ENCODE peak calls at places on chromosomes 13 and 19, in seven cellular contexts. One of them, this sample, is unnamed.

GRCh38 chr19:11963566-11964355 is 1.1 kb upstream of the ZNF763 start:
- DNase-seq in GM12878: peak
- DNase-seq in HCT116: no peak
- DNase-seq in K562: peak
- DNase-seq in H1: peak
- DNase-seq in HepG2: peak
- DNase-seq in SK-N-SH: peak
- DNase-seq in this sample: no peak

GRCh38 chr19:50204811-50205675 is 1.6 kb downstream of the MYH14 start:
- DNase-seq in K562: peak
- DNase-seq in HCT116: peak
- DNase-seq in GM12878: no peak
- DNase-seq in HepG2: peak
- DNase-seq in SK-N-SH: peak
- DNase-seq in H1: peak
- DNase-seq in this sample: no peak

GRCh38 chr19:1749373-1750342 is 3.6 kb upstream of the ONECUT3 start:
- DNase-seq in K562: no peak
- DNase-seq in GM12878: no peak
- DNase-seq in HCT116: no peak
- DNase-seq in HepG2: no peak
- DNase-seq in SK-N-SH: no peak
- DNase-seq in H1: no peak
- DNase-seq in this sample: no peak

GRCh38 chr19:30570194-30570593 is 198.0 kb downstream of the ZNF536 start:
- DNase-seq in HCT116: no peak
- DNase-seq in K562: no peak
- DNase-seq in H1: no peak
- DNase-seq in HepG2: no peak
- DNase-seq in SK-N-SH: no peak
- DNase-seq in GM12878: no peak
- DNase-seq in this sample: no peak

GRCh38 chr13:25764378-25764777 is 287.4 kb downstream of the SHISA2 start:
- DNase-seq in H1: no peak
- DNase-seq in HCT116: no peak
- DNase-seq in SK-N-SH: no peak
- DNase-seq in GM12878: no peak
- DNase-seq in HepG2: no peak
- DNase-seq in K562: no peak
- DNase-seq in this sample: no peak

GRCh38 chr13:23273498-23273897 is 92.7 kb downstream of the SGCG start:
- DNase-seq in H1: no peak
- DNase-seq in GM12878: no peak
- DNase-seq in HepG2: no peak
- DNase-seq in K562: no peak
- DNase-seq in SK-N-SH: no peak
- DNase-seq in HCT116: no peak
- DNase-seq in this sample: no peak

GRCh38 chr13:31545616-31546015 is 193.7 kb upstream of the RXFP2 start:
- DNase-seq in GM12878: no peak
- DNase-seq in H1: no peak
- DNase-seq in HCT116: no peak
- DNase-seq in SK-N-SH: no peak
- DNase-seq in HepG2: no peak
- DNase-seq in K562: no peak
- DNase-seq in this sample: no peak

GRCh38 chr19:30999726-31000125 is 349.5 kb downstream of the TSHZ3 start:
- DNase-seq in HCT116: no peak
- DNase-seq in SK-N-SH: no peak
- DNase-seq in K562: no peak
- DNase-seq in H1: no peak
- DNase-seq in HepG2: no peak
- DNase-seq in GM12878: no peak
- DNase-seq in this sample: no peak

GRCh38 chr13:103282571-103283450 is 216.6 kb upstream of the SLC10A2 start:
- DNase-seq in GM12878: no peak
- DNase-seq in K562: no peak
- DNase-seq in HepG2: no peak
- DNase-seq in H1: no peak
- DNase-seq in HCT116: no peak
- DNase-seq in SK-N-SH: no peak
- DNase-seq in this sample: no peak

GRCh38 chr19:55344444-55344843 is 4.8 kb downstream of the KMT5C start:
- DNase-seq in GM12878: no peak
- DNase-seq in K562: no peak
- DNase-seq in HepG2: no peak
- DNase-seq in HCT116: no peak
- DNase-seq in H1: no peak
- DNase-seq in SK-N-SH: peak
- DNase-seq in this sample: no peak

GRCh38 chr19:4714016-4714415 is 9.6 kb downstream of the DPP9 start:
- DNase-seq in HCT116: no peak
- DNase-seq in GM12878: no peak
- DNase-seq in K562: no peak
- DNase-seq in HepG2: no peak
- DNase-seq in SK-N-SH: no peak
- DNase-seq in H1: no peak
- DNase-seq in this sample: no peak

GRCh38 chr19:29629836-29630534 is 23.9 kb downstream of the POP4 start:
- DNase-seq in GM12878: no peak
- DNase-seq in SK-N-SH: no peak
- DNase-seq in HepG2: no peak
- DNase-seq in HCT116: no peak
- DNase-seq in K562: no peak
- DNase-seq in H1: no peak
- DNase-seq in this sample: no peak

GRCh38 chr13:28568286-28568685 is 73.4 kb upstream of the FLT1 start:
- DNase-seq in HepG2: no peak
- DNase-seq in GM12878: no peak
- DNase-seq in SK-N-SH: peak
- DNase-seq in HCT116: no peak
- DNase-seq in H1: no peak
- DNase-seq in K562: peak
- DNase-seq in this sample: no peak

GRCh38 chr13:73958657-73959397 is 175.4 kb downstream of the KLF12 start:
- DNase-seq in HepG2: no peak
- DNase-seq in HCT116: peak
- DNase-seq in H1: no peak
- DNase-seq in SK-N-SH: no peak
- DNase-seq in K562: no peak
- DNase-seq in GM12878: no peak
- DNase-seq in this sample: no peak

GRCh38 chr13:73957889-73958288 is 176.3 kb downstream of the KLF12 start:
- DNase-seq in H1: no peak
- DNase-seq in K562: no peak
- DNase-seq in GM12878: no peak
- DNase-seq in HepG2: no peak
- DNase-seq in SK-N-SH: no peak
- DNase-seq in HCT116: no peak
- DNase-seq in this sample: no peak

GRCh38 chr13:73960474-73960873 is 173.7 kb downstream of the KLF12 start:
- DNase-seq in HepG2: no peak
- DNase-seq in GM12878: no peak
- DNase-seq in K562: no peak
- DNase-seq in SK-N-SH: no peak
- DNase-seq in H1: no peak
- DNase-seq in HCT116: no peak
- DNase-seq in this sample: no peak

GRCh38 chr13:73962284-73962683 is 171.9 kb downstream of the KLF12 start:
- DNase-seq in GM12878: no peak
- DNase-seq in HCT116: no peak
- DNase-seq in SK-N-SH: no peak
- DNase-seq in HepG2: peak
- DNase-seq in H1: no peak
- DNase-seq in K562: no peak
- DNase-seq in this sample: no peak

GRCh38 chr13:73961181-73961580 is 173.0 kb downstream of the KLF12 start:
- DNase-seq in K562: no peak
- DNase-seq in SK-N-SH: no peak
- DNase-seq in H1: no peak
- DNase-seq in HepG2: no peak
- DNase-seq in HCT116: no peak
- DNase-seq in GM12878: no peak
- DNase-seq in this sample: no peak
- H3K27ac ChIP-seq in K562: no peak
- H3K27ac ChIP-seq in SK-N-SH: no peak
- H3K27ac ChIP-seq in H1: no peak
- H3K27ac ChIP-seq in HepG2: no peak
- H3K27ac ChIP-seq in HCT116: no peak
- H3K27ac ChIP-seq in GM12878: peak
- H3K27ac ChIP-seq in this sample: no peak

DNA sequence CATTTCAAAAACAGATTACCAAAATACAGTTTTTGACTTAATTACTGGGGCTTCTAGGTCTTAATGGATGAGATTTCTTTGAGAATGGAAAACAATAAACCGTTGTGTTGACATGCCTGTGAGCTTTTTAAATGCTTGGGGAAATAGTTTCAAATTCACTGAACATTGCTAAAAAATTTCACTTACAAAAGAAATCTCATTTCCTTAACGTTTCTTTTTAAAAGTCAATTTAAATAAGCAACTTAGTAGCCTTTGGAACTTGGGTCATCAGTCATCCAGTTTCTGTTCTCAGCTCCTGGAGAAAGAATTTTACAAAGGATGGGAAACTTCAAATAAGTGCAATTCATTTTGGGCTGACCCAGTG is 4.4 kb downstream of the ZC3H4 start:
- DNase-seq in GM12878: no peak
- DNase-seq in H1: no peak
- DNase-seq in HCT116: no peak
- DNase-seq in SK-N-SH: no peak
- DNase-seq in HepG2: no peak
- DNase-seq in K562: no peak
- DNase-seq in this sample: no peak
- H3K4me3 ChIP-seq in GM12878: peak
- H3K4me3 ChIP-seq in H1: peak
- H3K4me3 ChIP-seq in HCT116: no peak
- H3K4me3 ChIP-seq in SK-N-SH: peak
- H3K4me3 ChIP-seq in HepG2: no peak
- H3K4me3 ChIP-seq in K562: peak
- H3K4me3 ChIP-seq in this sample: peak

DNA sequence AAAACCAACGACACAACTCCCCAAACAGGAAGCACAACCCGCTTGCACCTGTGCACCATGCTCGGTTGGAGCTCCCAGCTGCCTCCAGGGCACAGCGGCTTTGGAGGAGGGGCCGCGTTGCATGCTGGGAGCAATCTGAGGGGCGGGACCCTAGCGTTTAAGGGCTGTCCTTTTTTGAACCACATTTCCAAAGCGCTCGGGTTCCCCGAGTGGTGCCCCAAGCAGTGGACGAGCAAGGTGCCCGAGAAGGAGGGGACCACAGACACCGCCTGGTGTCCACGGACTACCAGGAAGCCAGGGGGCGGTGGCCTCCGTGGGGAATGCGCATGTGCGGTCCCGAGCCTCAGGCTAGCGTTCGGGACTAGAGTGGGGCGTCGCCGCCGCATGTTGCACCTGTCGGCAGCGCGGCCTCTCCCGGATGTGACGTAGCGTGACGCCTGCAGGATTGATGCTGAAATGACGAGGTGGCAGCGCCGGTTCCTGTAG is 11.9 kb upstream of the ZNF57 start:
- DNase-seq in SK-N-SH: no peak
- DNase-seq in H1: no peak
- DNase-seq in GM12878: no peak
- DNase-seq in K562: no peak
- DNase-seq in HCT116: no peak
- DNase-seq in HepG2: no peak
- DNase-seq in this sample: no peak
- TF ChIP-seq SIN3A in SK-N-SH: no peak
- TF ChIP-seq SIN3A in H1: no peak
- TF ChIP-seq SIN3A in GM12878: no peak
- TF ChIP-seq SIN3A in K562: no peak
- TF ChIP-seq SIN3A in HCT116: no peak
- TF ChIP-seq SIN3A in HepG2: no peak
- TF ChIP-seq SIN3A in this sample: no peak

GRCh38 chr13:44426461-44426860 is 52.8 kb downstream of the SERP2 start:
- DNase-seq in HCT116: no peak
- DNase-seq in H1: no peak
- DNase-seq in K562: no peak
- DNase-seq in SK-N-SH: no peak
- DNase-seq in HepG2: no peak
- DNase-seq in GM12878: no peak
- DNase-seq in this sample: no peak
- H3K27ac ChIP-seq in HCT116: no peak
- H3K27ac ChIP-seq in H1: no peak
- H3K27ac ChIP-seq in K562: no peak
- H3K27ac ChIP-seq in SK-N-SH: no peak
- H3K27ac ChIP-seq in HepG2: no peak
- H3K27ac ChIP-seq in GM12878: no peak
- H3K27ac ChIP-seq in this sample: no peak

GRCh38 chr19:18559685-18560084 is 2.0 kb downstream of the KXD1 start:
- DNase-seq in SK-N-SH: no peak
- DNase-seq in HepG2: no peak
- DNase-seq in K562: no peak
- DNase-seq in GM12878: no peak
- DNase-seq in H1: no peak
- DNase-seq in HCT116: no peak
- DNase-seq in this sample: no peak
- H3K4me3 ChIP-seq in SK-N-SH: no peak
- H3K4me3 ChIP-seq in HepG2: no peak
- H3K4me3 ChIP-seq in K562: no peak
- H3K4me3 ChIP-seq in GM12878: peak
- H3K4me3 ChIP-seq in H1: no peak
- H3K4me3 ChIP-seq in HCT116: no peak
- H3K4me3 ChIP-seq in this sample: no peak

GRCh38 chr13:33175991-33176390 is 109.6 kb downstream of the STARD13 start:
- DNase-seq in GM12878: no peak
- DNase-seq in H1: no peak
- DNase-seq in HCT116: no peak
- DNase-seq in SK-N-SH: no peak
- DNase-seq in HepG2: no peak
- DNase-seq in K562: no peak
- DNase-seq in this sample: no peak

GRCh38 chr13:33176526-33176925 is 109.0 kb downstream of the STARD13 start:
- DNase-seq in H1: no peak
- DNase-seq in GM12878: no peak
- DNase-seq in HepG2: no peak
- DNase-seq in K562: no peak
- DNase-seq in SK-N-SH: no peak
- DNase-seq in HCT116: no peak
- DNase-seq in this sample: no peak

GRCh38 chr13:33174491-33174890 is 111.1 kb downstream of the STARD13 start:
- DNase-seq in HCT116: no peak
- DNase-seq in H1: no peak
- DNase-seq in GM12878: no peak
- DNase-seq in HepG2: no peak
- DNase-seq in SK-N-SH: peak
- DNase-seq in K562: no peak
- DNase-seq in this sample: no peak

GRCh38 chr13:33172911-33173310 is 112.6 kb downstream of the STARD13 start:
- DNase-seq in GM12878: no peak
- DNase-seq in HepG2: no peak
- DNase-seq in HCT116: no peak
- DNase-seq in K562: no peak
- DNase-seq in H1: no peak
- DNase-seq in SK-N-SH: no peak
- DNase-seq in this sample: no peak

GRCh38 chr13:33174980-33175379 is 110.6 kb downstream of the STARD13 start:
- DNase-seq in GM12878: no peak
- DNase-seq in K562: no peak
- DNase-seq in H1: no peak
- DNase-seq in SK-N-SH: no peak
- DNase-seq in HCT116: no peak
- DNase-seq in HepG2: no peak
- DNase-seq in this sample: no peak
- TF ChIP-seq SIN3A in GM12878: no peak
- TF ChIP-seq SIN3A in K562: no peak
- TF ChIP-seq SIN3A in H1: no peak
- TF ChIP-seq SIN3A in SK-N-SH: no peak
- TF ChIP-seq SIN3A in HCT116: no peak
- TF ChIP-seq SIN3A in HepG2: no peak
- TF ChIP-seq SIN3A in this sample: no peak